ENCODE peak calls at places on chromosomes 3 and 15, in six cellular contexts. H is choroid plexus epithelial cell; O is stimulated activated naive CD4-positive, alpha-beta T cell; K is kidney; C is GM23248; Q is thoracic aorta. Z is an unnamed sample.

GRCh38 chr3:43468141-43468540 is 153.7 kb downstream of the ANO10 start:
- DNase-seq in K (no peak), H (peak; percentile 16), C (no peak), O (no peak), Q (no peak), Z (no peak)

GRCh38 chr15:101049856-101050646 is 130.9 kb downstream of the LRRK1 start:
- DNase-seq in O (no peak), C (no peak), H (no peak), K (peak; percentile 58), Q (no peak), Z (no peak)

GRCh38 chr3:166837535-166837934 is 542.6 kb downstream of the ZBBX start:
- DNase-seq in Q (no peak), H (no peak), C (no peak), K (no peak), O (no peak), Z (no peak)

GRCh38 chr3:50274371-50275104 is 4.3 kb upstream of the LSMEM2 start:
- DNase-seq in Q (no peak), C (peak; percentile 71), H (peak; percentile 60), K (peak; percentile 77), O (peak; percentile 24), Z (no peak)

GRCh38 chr15:78146437-78147154 is 2.6 kb upstream of the IDH3A start:
- DNase-seq in C (peak; percentile 39), H (no peak), K (no peak), Q (no peak), O (no peak), Z (no peak)

GRCh38 chr15:79431636-79432344 is at the start of gene MINAR1:
- DNase-seq in Q (no peak), H (peak; percentile 50), O (no peak), C (peak; percentile 80), K (peak; percentile 74), Z (no peak)

GRCh38 chr15:74173545-74174215 is at the start of gene ISLR:
- DNase-seq in H (peak; percentile 75), Q (no peak), K (peak; percentile 85), C (peak; percentile 70), O (no peak), Z (no peak)

GRCh38 chr3:177109688-177110087 is 87.6 kb downstream of the TBL1XR1 start:
- DNase-seq in O (no peak), H (no peak), K (no peak), Q (no peak), C (no peak), Z (no peak)

GRCh38 chr3:34947849-34948248 is 691.5 kb upstream of the ARPP21 start:
- DNase-seq in H (peak; percentile 67), K (no peak), C (peak; percentile 0), Q (no peak), O (no peak), Z (no peak)

GRCh38 chr3:50433954-50434353 is 69.5 kb downstream of the CACNA2D2 start:
- DNase-seq in H (no peak), C (no peak), O (no peak), K (no peak), Q (no peak), Z (no peak)

GRCh38 chr15:101675015-101675414 is 22.8 kb upstream of the TM2D3 start:
- DNase-seq in K (no peak), C (peak; percentile 95), Q (no peak), H (peak; percentile 69), O (no peak), Z (no peak)

GRCh38 chr3:58924581-58924980 is 125.2 kb downstream of the CFAP20DC start:
- DNase-seq in Q (no peak), H (peak; percentile 49), O (no peak), K (no peak), C (peak; percentile 24), Z (no peak)

GRCh38 chr3:111605493-111605892 is 10.3 kb upstream of the ZBED2 start:
- DNase-seq in K (no peak), Q (no peak), H (no peak), O (no peak), C (no peak), Z (no peak)

GRCh38 chr3:100634493-100635272 is 25.3 kb downstream of the ADGRG7 start:
- DNase-seq in K (peak; percentile 23), H (peak; percentile 43), C (peak; percentile 24), Q (no peak), O (no peak), Z (no peak)

GRCh38 chr15:66024998-66025397 is 155.7 kb downstream of the RAB11A start:
- DNase-seq in O (no peak), H (peak; percentile 9), K (no peak), C (peak; percentile 35), Q (no peak), Z (no peak)

GRCh38 chr3:143120716-143121239 is 1.2 kb downstream of the CHST2 start:
- DNase-seq in H (peak; percentile 65), Q (no peak), O (peak; percentile 64), K (peak; percentile 77), C (peak; percentile 73), Z (no peak)

GRCh38 chr3:43117257-43117656 is 11.4 kb upstream of the POMGNT2 start:
- DNase-seq in C (no peak), H (no peak), Q (no peak), K (no peak), O (no peak), Z (no peak)

GRCh38 chr3:143311096-143311495 is 191.5 kb downstream of the CHST2 start:
- DNase-seq in H (no peak), C (no peak), K (no peak), O (no peak), Q (no peak), Z (no peak)

GRCh38 chr15:29090617-29091466 is 178.8 kb downstream of the NSMCE3 start:
- DNase-seq in K (no peak), Q (no peak), O (peak; percentile 26), H (peak; percentile 50), C (peak; percentile 28), Z (no peak)

GRCh38 chr3:140438736-140439505 is 238.9 kb upstream of the TRIM42 start:
- DNase-seq in K (no peak), C (no peak), O (no peak), Q (no peak), H (no peak), Z (no peak)

GRCh38 chr3:31802981-31803380 is 178.1 kb downstream of the OSBPL10 start:
- DNase-seq in O (no peak), K (no peak), C (no peak), H (no peak), Q (no peak), Z (no peak)

GRCh38 chr3:26307805-26308204 is 314.8 kb upstream of the LRRC3B start:
- DNase-seq in O (no peak), K (no peak), Q (no peak), H (no peak), C (no peak), Z (no peak)

GRCh38 chr3:111315911-111316310 is 226.1 kb upstream of the CD96 start:
- DNase-seq in C (peak; percentile 42), H (peak; percentile 82), O (no peak), Q (no peak), K (no peak), Z (no peak)

GRCh38 chr3:65742914-65743313 is 295.8 kb downstream of the MAGI1 start:
- DNase-seq in O (no peak), K (no peak), C (peak; percentile 46), H (peak; percentile 43), Q (no peak), Z (no peak)

Z was measured in heart left ventricle.